ENCODE peak calls at places on chromosomes 16 and 17, in six cellular contexts. One of them, this sample, is unnamed.
A peak's percentile ranks its signal among the peaks of the same experiment; 100 is the strongest.

GRCh38 chr17:44221072-44221861 is 1.8 kb upstream of the UBTF start:
- DNase-seq in H1: peak; percentile 84
- DNase-seq in IMR-90: peak; percentile 81
- DNase-seq in mesendoderm: peak; percentile 94
- DNase-seq in neuronal stem cell: peak; percentile 76
- DNase-seq in mesenchymal stem cell: peak; percentile 93
- DNase-seq in this sample: peak; percentile 84

GRCh38 chr16:21260870-21261791 is 17.0 kb downstream of the CRYM start:
- DNase-seq in H1: no peak
- DNase-seq in IMR-90: peak; percentile 94
- DNase-seq in mesendoderm: no peak
- DNase-seq in neuronal stem cell: no peak
- DNase-seq in mesenchymal stem cell: peak; percentile 37
- DNase-seq in this sample: no peak

GRCh38 chr16:67277999-67278772 is 1.1 kb upstream of the PLEKHG4 start:
- DNase-seq in H1: no peak
- DNase-seq in IMR-90: peak; percentile 90
- DNase-seq in mesendoderm: no peak
- DNase-seq in neuronal stem cell: no peak
- DNase-seq in mesenchymal stem cell: peak; percentile 87
- DNase-seq in this sample: no peak

GRCh38 chr17:50920891-50921595 is 54.9 kb upstream of the TOB1 start:
- DNase-seq in H1: no peak
- DNase-seq in IMR-90: no peak
- DNase-seq in mesendoderm: no peak
- DNase-seq in neuronal stem cell: no peak
- DNase-seq in mesenchymal stem cell: no peak
- DNase-seq in this sample: peak; percentile 57

GRCh38 chr17:46974086-46974485 is 5.0 kb downstream of the RPRML start:
- DNase-seq in H1: no peak
- DNase-seq in IMR-90: no peak
- DNase-seq in mesendoderm: no peak
- DNase-seq in neuronal stem cell: no peak
- DNase-seq in mesenchymal stem cell: no peak
- DNase-seq in this sample: no peak

GRCh38 chr17:62109378-62109902 is 44.4 kb upstream of the MED13 start:
- DNase-seq in H1: peak; percentile 77
- DNase-seq in IMR-90: peak; percentile 60
- DNase-seq in mesendoderm: peak; percentile 94
- DNase-seq in neuronal stem cell: peak; percentile 18
- DNase-seq in mesenchymal stem cell: peak; percentile 42
- DNase-seq in this sample: peak; percentile 95

GRCh38 chr17:49459401-49459984 is 35.6 kb upstream of the NGFR start:
- DNase-seq in H1: no peak
- DNase-seq in IMR-90: no peak
- DNase-seq in mesendoderm: peak; percentile 93
- DNase-seq in neuronal stem cell: no peak
- DNase-seq in mesenchymal stem cell: no peak
- DNase-seq in this sample: peak; percentile 75

GRCh38 chr16:23920899-23921298 is 85.1 kb downstream of the PRKCB start:
- DNase-seq in H1: no peak
- DNase-seq in IMR-90: no peak
- DNase-seq in mesendoderm: no peak
- DNase-seq in neuronal stem cell: no peak
- DNase-seq in mesenchymal stem cell: no peak
- DNase-seq in this sample: no peak

GRCh38 chr16:55480228-55480655 is 1.2 kb downstream of the MMP2 start:
- DNase-seq in H1: peak; percentile 63
- DNase-seq in IMR-90: peak; percentile 93
- DNase-seq in mesendoderm: peak; percentile 53
- DNase-seq in neuronal stem cell: no peak
- DNase-seq in mesenchymal stem cell: peak; percentile 93
- DNase-seq in this sample: peak; percentile 46

GRCh38 chr16:24988593-24989338 is 26.4 kb downstream of the ARHGAP17 start:
- DNase-seq in H1: no peak
- DNase-seq in IMR-90: peak; percentile 76
- DNase-seq in mesendoderm: peak; percentile 34
- DNase-seq in neuronal stem cell: no peak
- DNase-seq in mesenchymal stem cell: peak; percentile 68
- DNase-seq in this sample: no peak

GRCh38 chr17:4172356-4172755 is 29.4 kb downstream of the CYB5D2 start:
- DNase-seq in H1: no peak
- DNase-seq in IMR-90: no peak
- DNase-seq in mesendoderm: no peak
- DNase-seq in neuronal stem cell: no peak
- DNase-seq in mesenchymal stem cell: no peak
- DNase-seq in this sample: no peak

GRCh38 chr17:49224198-49224996 is 6.2 kb downstream of the PHOSPHO1 start:
- DNase-seq in H1: peak; percentile 78
- DNase-seq in IMR-90: no peak
- DNase-seq in mesendoderm: peak; percentile 53
- DNase-seq in neuronal stem cell: no peak
- DNase-seq in mesenchymal stem cell: peak; percentile 23
- DNase-seq in this sample: peak; percentile 82

GRCh38 chr16:56241596-56241995 is 50.3 kb downstream of the GNAO1 start:
- DNase-seq in H1: no peak
- DNase-seq in IMR-90: peak; percentile 35
- DNase-seq in mesendoderm: no peak
- DNase-seq in neuronal stem cell: no peak
- DNase-seq in mesenchymal stem cell: peak; percentile 34
- DNase-seq in this sample: no peak

GRCh38 chr16:83923581-83924365 is 24.9 kb downstream of the MLYCD start:
- DNase-seq in H1: no peak
- DNase-seq in IMR-90: no peak
- DNase-seq in mesendoderm: no peak
- DNase-seq in neuronal stem cell: no peak
- DNase-seq in mesenchymal stem cell: no peak
- DNase-seq in this sample: no peak

GRCh38 chr17:38922538-38923291 is 2.7 kb upstream of the LASP1NB start:
- DNase-seq in H1: peak; percentile 63
- DNase-seq in IMR-90: peak; percentile 69
- DNase-seq in mesendoderm: peak; percentile 81
- DNase-seq in neuronal stem cell: peak; percentile 48
- DNase-seq in mesenchymal stem cell: peak; percentile 61
- DNase-seq in this sample: peak; percentile 71

GRCh38 chr16:30893082-30893743 is 664 bp downstream of the BCL7C start:
- DNase-seq in H1: peak; percentile 68
- DNase-seq in IMR-90: no peak
- DNase-seq in mesendoderm: no peak
- DNase-seq in neuronal stem cell: no peak
- DNase-seq in mesenchymal stem cell: peak; percentile 16
- DNase-seq in this sample: no peak

GRCh38 chr17:41411072-41411840 is 13.1 kb downstream of the KRT37 start:
- DNase-seq in H1: no peak
- DNase-seq in IMR-90: no peak
- DNase-seq in mesendoderm: no peak
- DNase-seq in neuronal stem cell: no peak
- DNase-seq in mesenchymal stem cell: no peak
- DNase-seq in this sample: no peak

GRCh38 chr16:17275076-17275732 is 195.6 kb downstream of the XYLT1 start:
- DNase-seq in H1: no peak
- DNase-seq in IMR-90: no peak
- DNase-seq in mesendoderm: no peak
- DNase-seq in neuronal stem cell: no peak
- DNase-seq in mesenchymal stem cell: no peak
- DNase-seq in this sample: no peak

DNA sequence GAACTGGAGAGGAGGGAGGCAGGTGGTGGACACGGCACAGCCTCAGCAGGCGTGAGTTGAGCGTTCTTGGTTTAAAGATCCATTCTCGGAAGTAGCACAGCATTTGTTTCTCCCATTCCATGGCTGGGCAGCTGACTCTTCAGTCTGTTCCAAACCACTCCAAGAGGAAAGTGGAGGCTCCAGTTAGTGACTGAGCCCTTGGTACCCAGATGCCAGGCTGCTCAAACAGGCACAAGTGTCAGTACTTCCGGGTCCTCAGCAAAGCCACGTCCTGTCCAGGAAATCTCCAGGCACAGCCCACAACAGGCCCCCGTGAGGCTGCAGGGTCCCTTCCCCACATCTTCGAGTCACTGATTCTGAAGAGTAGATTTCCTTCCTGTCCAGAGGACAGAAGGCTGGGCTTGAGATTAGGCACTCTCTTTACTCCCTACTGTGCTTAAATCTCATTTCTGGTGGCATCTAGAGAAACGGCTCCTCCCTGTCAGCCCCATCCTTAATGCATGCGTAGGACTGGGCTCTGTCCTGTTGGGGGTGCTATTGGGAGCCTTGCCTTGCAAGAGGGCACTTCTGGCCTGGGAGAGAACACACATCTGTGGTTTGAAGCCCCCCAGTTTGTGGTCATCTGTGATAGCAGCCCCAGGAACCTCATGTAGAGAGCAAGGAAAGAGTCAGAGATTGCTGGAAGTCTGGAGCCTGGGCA is 39.7 kb upstream of the NAT9 start:
- DNase-seq in H1: peak; percentile 77
- DNase-seq in IMR-90: no peak
- DNase-seq in mesendoderm: peak; percentile 78
- DNase-seq in neuronal stem cell: no peak
- DNase-seq in mesenchymal stem cell: no peak
- DNase-seq in this sample: peak; percentile 72
- H3K23ac ChIP-seq in H1: no peak overlapping the region
- H3K23ac ChIP-seq in IMR-90: no peak overlapping the region
- H3K23ac ChIP-seq in mesendoderm: no peak overlapping the region
- H3K23ac ChIP-seq in neuronal stem cell: no peak overlapping the region
- H3K23ac ChIP-seq in mesenchymal stem cell: no peak overlapping the region
- H3K23ac ChIP-seq in this sample: no peak overlapping the region

GRCh38 chr16:13426736-13427135 is 493.2 kb upstream of the ERCC4 start:
- DNase-seq in H1: no peak
- DNase-seq in IMR-90: no peak
- DNase-seq in mesendoderm: no peak
- DNase-seq in neuronal stem cell: no peak
- DNase-seq in mesenchymal stem cell: no peak
- DNase-seq in this sample: no peak

GRCh38 chr16:13425840-13426239 is 494.1 kb upstream of the ERCC4 start:
- DNase-seq in H1: no peak
- DNase-seq in IMR-90: no peak
- DNase-seq in mesendoderm: no peak
- DNase-seq in neuronal stem cell: no peak
- DNase-seq in mesenchymal stem cell: no peak
- DNase-seq in this sample: no peak

GRCh38 chr16:13419589-13419988 is 500.4 kb upstream of the ERCC4 start:
- DNase-seq in H1: no peak
- DNase-seq in IMR-90: no peak
- DNase-seq in mesendoderm: no peak
- DNase-seq in neuronal stem cell: no peak
- DNase-seq in mesenchymal stem cell: no peak
- DNase-seq in this sample: no peak

GRCh38 chr16:13426279-13426678 is 493.7 kb upstream of the ERCC4 start:
- DNase-seq in H1: no peak
- DNase-seq in IMR-90: no peak
- DNase-seq in mesendoderm: peak; percentile 84
- DNase-seq in neuronal stem cell: no peak
- DNase-seq in mesenchymal stem cell: no peak
- DNase-seq in this sample: peak; percentile 53

GRCh38 chr16:13421726-13422125 is 498.2 kb upstream of the ERCC4 start:
- DNase-seq in H1: no peak
- DNase-seq in IMR-90: no peak
- DNase-seq in mesendoderm: peak; percentile 83
- DNase-seq in neuronal stem cell: no peak
- DNase-seq in mesenchymal stem cell: peak; percentile 3
- DNase-seq in this sample: no peak
- H3K4me2 ChIP-seq in H1: no peak overlapping the region
- H3K4me2 ChIP-seq in IMR-90: no peak overlapping the region
- H3K4me2 ChIP-seq in mesendoderm: no peak overlapping the region
- H3K4me2 ChIP-seq in neuronal stem cell: no peak overlapping the region
- H3K4me2 ChIP-seq in mesenchymal stem cell: peak overlapping the region; percentile 26
- H3K4me2 ChIP-seq in this sample: no peak overlapping the region

DNA sequence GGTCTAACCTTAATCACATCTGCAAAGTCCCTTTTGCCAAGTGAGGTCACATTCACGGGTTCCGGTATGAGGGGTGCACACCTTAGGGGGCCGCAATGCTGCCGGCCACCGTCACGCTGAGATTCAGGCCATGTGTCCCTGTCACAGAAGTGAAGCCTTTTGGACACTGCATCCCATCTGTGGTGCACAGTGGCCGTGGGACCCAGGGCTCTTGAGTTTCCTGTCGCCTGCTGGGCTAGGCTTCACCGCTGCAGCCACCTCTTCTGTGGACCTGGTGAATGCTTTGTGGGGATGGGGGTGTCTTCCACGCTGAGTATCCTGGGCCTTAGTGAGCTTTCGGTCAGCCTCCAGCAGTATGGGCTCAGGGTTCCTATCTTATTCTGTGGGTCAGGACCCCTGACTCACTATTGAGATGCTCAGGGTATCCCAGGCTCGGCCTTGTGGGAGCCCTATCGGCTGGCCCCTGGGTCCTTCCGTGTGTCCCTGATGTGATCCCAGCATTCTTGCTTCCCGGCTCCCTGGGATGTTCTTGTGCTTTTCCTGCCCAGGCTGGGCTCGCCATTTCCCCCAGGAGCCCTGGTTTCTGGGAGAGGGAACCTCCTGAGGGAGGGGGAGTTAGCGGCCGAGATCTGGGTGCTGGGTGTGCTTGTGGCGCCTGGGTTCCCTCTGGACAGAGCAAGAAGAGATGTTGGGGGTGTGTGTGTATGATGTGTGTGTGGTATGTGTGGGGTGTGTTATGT is 4.9 kb upstream of the SLC38A10 start:
- DNase-seq in H1: no peak
- DNase-seq in IMR-90: no peak
- DNase-seq in mesendoderm: no peak
- DNase-seq in neuronal stem cell: no peak
- DNase-seq in mesenchymal stem cell: no peak
- DNase-seq in this sample: no peak
- H3K23ac ChIP-seq in H1: no peak overlapping the region
- H3K23ac ChIP-seq in IMR-90: no peak overlapping the region
- H3K23ac ChIP-seq in mesendoderm: no peak overlapping the region
- H3K23ac ChIP-seq in neuronal stem cell: peak overlapping the region; percentile 92
- H3K23ac ChIP-seq in mesenchymal stem cell: no peak overlapping the region
- H3K23ac ChIP-seq in this sample: no peak overlapping the region

DNA sequence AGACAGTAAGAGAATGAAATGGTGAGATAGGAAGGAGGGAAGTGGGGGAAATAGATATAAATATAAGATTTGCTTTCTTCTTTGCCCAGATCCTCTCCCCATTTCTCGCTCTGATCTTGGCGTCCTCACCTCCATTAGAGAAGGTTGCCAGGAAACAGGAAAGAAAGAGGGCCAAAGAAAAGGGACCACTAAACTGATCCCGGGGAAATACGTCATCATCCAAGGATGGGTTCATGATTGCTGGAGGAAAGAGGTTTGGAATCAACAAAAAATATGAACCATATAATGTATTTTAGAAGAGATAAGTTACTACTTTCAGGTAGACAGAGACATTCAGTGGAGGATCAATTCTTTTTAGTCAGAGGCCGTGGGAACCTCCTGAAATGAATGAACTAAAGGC is 536.0 kb downstream of the HAPSTR1 start:
- DNase-seq in H1: no peak
- DNase-seq in IMR-90: no peak
- DNase-seq in mesendoderm: no peak
- DNase-seq in neuronal stem cell: no peak
- DNase-seq in mesenchymal stem cell: no peak
- DNase-seq in this sample: no peak
- H3K4me2 ChIP-seq in H1: no peak overlapping the region
- H3K4me2 ChIP-seq in IMR-90: no peak overlapping the region
- H3K4me2 ChIP-seq in mesendoderm: no peak overlapping the region
- H3K4me2 ChIP-seq in neuronal stem cell: no peak overlapping the region
- H3K4me2 ChIP-seq in mesenchymal stem cell: no peak overlapping the region
- H3K4me2 ChIP-seq in this sample: no peak overlapping the region

DNA sequence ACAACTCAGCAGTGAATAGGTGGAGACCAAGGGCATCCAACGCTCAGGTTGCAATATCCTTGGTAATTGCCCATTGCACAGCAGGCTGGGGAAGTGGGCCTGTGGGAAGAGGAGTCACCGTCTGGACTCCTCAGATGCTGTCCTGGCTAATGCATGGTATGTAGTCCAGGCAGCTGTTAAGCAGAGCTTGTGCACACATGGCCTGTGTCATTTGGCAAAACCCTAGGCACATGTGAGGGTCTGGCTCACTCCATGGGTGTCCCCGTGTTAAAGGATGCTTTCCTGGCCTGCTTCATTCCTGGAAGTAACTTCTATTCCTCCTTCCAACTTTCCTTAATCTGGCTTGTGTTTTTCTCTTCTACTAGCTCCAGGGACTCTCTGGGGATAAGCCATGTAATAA is 378.0 kb upstream of the CA10 start:
- DNase-seq in H1: no peak
- DNase-seq in IMR-90: no peak
- DNase-seq in mesendoderm: no peak
- DNase-seq in neuronal stem cell: no peak
- DNase-seq in mesenchymal stem cell: no peak
- DNase-seq in this sample: no peak
- H3K23ac ChIP-seq in H1: no peak overlapping the region
- H3K23ac ChIP-seq in IMR-90: no peak overlapping the region
- H3K23ac ChIP-seq in mesendoderm: no peak overlapping the region
- H3K23ac ChIP-seq in neuronal stem cell: no peak overlapping the region
- H3K23ac ChIP-seq in mesenchymal stem cell: no peak overlapping the region
- H3K23ac ChIP-seq in this sample: no peak overlapping the region